ENCODE peak calls at places on chromosomes 12 and 14, in four cellular contexts. One of them, this sample, is unnamed.

GRCh38 chr12:87931764-87932163 is 97.4 kb downstream of the C12orf50 start:
- DNase-seq in sigmoid colon: no peak
- DNase-seq in RWPE1: no peak
- DNase-seq in WERI-Rb-1: no peak
- DNase-seq in this sample: peak

GRCh38 chr12:83473408-83474095 is 786.8 kb downstream of the TMTC2 start:
- DNase-seq in sigmoid colon: no peak
- DNase-seq in RWPE1: no peak
- DNase-seq in WERI-Rb-1: no peak
- DNase-seq in this sample: no peak

GRCh38 chr14:94093418-94093817 is 12.3 kb downstream of the IFI27L1 start:
- DNase-seq in sigmoid colon: no peak
- DNase-seq in RWPE1: no peak
- DNase-seq in WERI-Rb-1: no peak
- DNase-seq in this sample: no peak

GRCh38 chr12:2170376-2170775 is 117.6 kb downstream of the CACNA1C start:
- DNase-seq in sigmoid colon: peak
- DNase-seq in RWPE1: no peak
- DNase-seq in WERI-Rb-1: no peak
- DNase-seq in this sample: no peak

GRCh38 chr12:110116623-110117022 is 7.5 kb upstream of the IFT81 start:
- DNase-seq in sigmoid colon: no peak
- DNase-seq in RWPE1: no peak
- DNase-seq in WERI-Rb-1: no peak
- DNase-seq in this sample: no peak

GRCh38 chr14:94738786-94739185 is 31.1 kb downstream of the GSC start:
- DNase-seq in sigmoid colon: no peak
- DNase-seq in RWPE1: no peak
- DNase-seq in WERI-Rb-1: no peak
- DNase-seq in this sample: no peak

GRCh38 chr12:29155079-29155478 is 6.0 kb downstream of the FAR2 start:
- DNase-seq in sigmoid colon: no peak
- DNase-seq in RWPE1: no peak
- DNase-seq in WERI-Rb-1: peak
- DNase-seq in this sample: no peak

GRCh38 chr14:33938131-33938949 is 12.5 kb downstream of the EGLN3 start:
- DNase-seq in sigmoid colon: peak
- DNase-seq in RWPE1: no peak
- DNase-seq in WERI-Rb-1: no peak
- DNase-seq in this sample: peak

GRCh38 chr14:75626857-75627256 is 33.8 kb downstream of the ERG28 start:
- DNase-seq in sigmoid colon: no peak
- DNase-seq in RWPE1: no peak
- DNase-seq in WERI-Rb-1: no peak
- DNase-seq in this sample: no peak

GRCh38 chr12:8779281-8779680 is 43.1 kb upstream of the A2ML1 start:
- DNase-seq in sigmoid colon: no peak
- DNase-seq in RWPE1: no peak
- DNase-seq in WERI-Rb-1: no peak
- DNase-seq in this sample: no peak

GRCh38 chr14:101821528-101821927 is 60.0 kb downstream of the PPP2R5C start:
- DNase-seq in sigmoid colon: no peak
- DNase-seq in RWPE1: no peak
- DNase-seq in WERI-Rb-1: no peak
- DNase-seq in this sample: no peak

GRCh38 chr12:125983094-125983783 is 918.0 kb downstream of the AACS start:
- DNase-seq in sigmoid colon: peak
- DNase-seq in RWPE1: peak
- DNase-seq in WERI-Rb-1: peak
- DNase-seq in this sample: no peak

GRCh38 chr14:106044949-106045596 is 518.7 kb downstream of the TMEM121 start:
- DNase-seq in sigmoid colon: no peak
- DNase-seq in RWPE1: no peak
- DNase-seq in WERI-Rb-1: peak
- DNase-seq in this sample: no peak

GRCh38 chr12:43676183-43676813 is 82.3 kb downstream of the PUS7L start:
- DNase-seq in sigmoid colon: no peak
- DNase-seq in RWPE1: no peak
- DNase-seq in WERI-Rb-1: peak
- DNase-seq in this sample: no peak

GRCh38 chr12:64147860-64148259 is 74.2 kb downstream of the KICS2 start:
- DNase-seq in sigmoid colon: no peak
- DNase-seq in RWPE1: no peak
- DNase-seq in WERI-Rb-1: no peak
- DNase-seq in this sample: no peak

GRCh38 chr12:15677696-15678095 is 111.5 kb downstream of the EPS8 start:
- DNase-seq in sigmoid colon: no peak
- DNase-seq in RWPE1: no peak
- DNase-seq in WERI-Rb-1: no peak
- DNase-seq in this sample: no peak

GRCh38 chr12:89244536-89244935 is 107.8 kb downstream of the DUSP6 start:
- DNase-seq in sigmoid colon: no peak
- DNase-seq in RWPE1: no peak
- DNase-seq in WERI-Rb-1: no peak
- DNase-seq in this sample: no peak

GRCh38 chr12:103924761-103925641 is 5.2 kb upstream of the HSP90B1 start:
- DNase-seq in sigmoid colon: no peak
- DNase-seq in RWPE1: peak
- DNase-seq in WERI-Rb-1: no peak
- DNase-seq in this sample: peak

GRCh38 chr14:27528328-27528727 is 930.5 kb upstream of the NOVA1 start:
- DNase-seq in sigmoid colon: no peak
- DNase-seq in RWPE1: peak
- DNase-seq in WERI-Rb-1: no peak
- DNase-seq in this sample: peak

GRCh38 chr14:53927171-53927570 is 29.5 kb downstream of the BMP4 start:
- DNase-seq in sigmoid colon: no peak
- DNase-seq in RWPE1: no peak
- DNase-seq in WERI-Rb-1: no peak
- DNase-seq in this sample: no peak

GRCh38 chr14:71491925-71492324 is 440.3 kb upstream of the RGS6 start:
- DNase-seq in sigmoid colon: no peak
- DNase-seq in RWPE1: no peak
- DNase-seq in WERI-Rb-1: no peak
- DNase-seq in this sample: no peak

GRCh38 chr12:122749569-122750332 is 2.9 kb upstream of the DENR start:
- DNase-seq in sigmoid colon: no peak
- DNase-seq in RWPE1: peak
- DNase-seq in WERI-Rb-1: no peak
- DNase-seq in this sample: no peak

GRCh38 chr14:59022144-59022543 is 166.3 kb upstream of the DAAM1 start:
- DNase-seq in sigmoid colon: no peak
- DNase-seq in RWPE1: no peak
- DNase-seq in WERI-Rb-1: no peak
- DNase-seq in this sample: no peak

GRCh38 chr12:14260011-14260993 is 105.2 kb upstream of the ATF7IP start:
- DNase-seq in sigmoid colon: peak
- DNase-seq in RWPE1: peak
- DNase-seq in WERI-Rb-1: no peak
- DNase-seq in this sample: peak

GRCh38 chr14:74913986-74914573 is 9.0 kb downstream of the RPS6KL1 start:
- DNase-seq in sigmoid colon: peak
- DNase-seq in RWPE1: peak
- DNase-seq in WERI-Rb-1: peak
- DNase-seq in this sample: no peak

GRCh38 chr12:131087302-131087818 is 133.7 kb downstream of the ADGRD1 start:
- DNase-seq in sigmoid colon: peak
- DNase-seq in RWPE1: no peak
- DNase-seq in WERI-Rb-1: peak
- DNase-seq in this sample: no peak

DNA sequence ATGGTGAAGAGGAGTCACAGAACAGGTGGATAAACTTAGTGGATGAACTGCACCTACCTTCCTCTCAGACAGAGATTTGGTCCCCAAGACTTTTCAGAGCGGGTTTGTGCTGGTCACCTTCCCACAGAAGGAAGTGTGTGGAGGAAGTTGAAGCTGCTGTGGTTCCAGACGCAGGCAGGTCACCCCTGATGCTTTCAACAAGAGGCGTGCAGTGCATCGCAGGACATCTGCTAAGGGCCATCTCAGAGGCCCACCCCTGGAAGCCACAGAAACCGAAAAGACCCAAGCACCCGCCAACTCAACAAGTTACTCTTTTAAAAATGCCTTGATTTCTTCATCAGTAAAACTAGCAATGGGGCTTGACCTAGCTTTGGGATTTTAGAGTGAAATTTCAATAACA is 1.0 kb upstream of the GPX2 start:
- DNase-seq in sigmoid colon: no peak
- DNase-seq in RWPE1: no peak
- DNase-seq in WERI-Rb-1: no peak
- DNase-seq in this sample: no peak
- H3K27ac ChIP-seq in sigmoid colon: no peak
- H3K27ac ChIP-seq in RWPE1: no peak
- H3K27ac ChIP-seq in WERI-Rb-1: no peak
- H3K27ac ChIP-seq in this sample: peak

GRCh38 chr12:30661210-30661609 is 34.5 kb downstream of the IPO8 start:
- DNase-seq in sigmoid colon: no peak
- DNase-seq in RWPE1: no peak
- DNase-seq in WERI-Rb-1: no peak
- DNase-seq in this sample: no peak
- H3K27ac ChIP-seq in sigmoid colon: no peak
- H3K27ac ChIP-seq in RWPE1: no peak
- H3K27ac ChIP-seq in WERI-Rb-1: no peak
- H3K27ac ChIP-seq in this sample: no peak

DNA sequence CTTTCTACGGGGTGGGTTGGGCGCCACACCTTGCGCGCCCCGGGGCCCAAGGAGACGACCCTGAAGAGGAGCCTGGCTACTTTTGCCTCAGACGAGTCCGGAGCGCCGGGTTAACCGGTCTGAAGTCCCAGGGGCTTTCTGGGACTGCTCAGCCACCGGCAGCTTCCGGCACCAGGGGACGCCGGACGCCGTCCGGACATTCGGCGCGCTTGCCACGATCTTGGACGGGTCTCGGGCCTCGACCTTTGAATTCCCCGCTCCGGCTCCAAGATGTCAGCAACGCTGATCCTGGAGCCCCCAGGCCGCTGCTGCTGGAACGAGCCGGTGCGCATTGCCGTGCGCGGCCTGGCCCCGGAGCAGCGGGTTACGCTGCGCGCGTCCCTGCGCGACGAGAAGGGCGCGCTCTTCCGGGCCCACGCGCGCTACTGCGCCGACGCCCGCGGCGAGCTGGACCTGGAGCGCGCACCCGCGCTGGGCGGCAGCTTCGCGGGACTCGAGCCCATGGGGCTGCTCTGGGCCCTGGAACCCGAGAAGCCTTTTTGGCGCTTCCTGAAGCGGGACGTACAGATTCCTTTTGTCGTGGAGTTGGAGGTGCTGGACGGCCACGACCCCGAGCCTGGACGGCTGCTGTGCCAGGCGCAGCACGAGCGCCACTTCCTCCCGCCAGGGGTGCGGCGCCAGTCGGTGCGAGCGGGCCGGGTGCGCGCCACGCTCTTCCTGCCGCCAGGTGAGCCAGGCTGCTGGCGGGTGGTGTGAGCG is at the start of gene ACOT4:
- DNase-seq in sigmoid colon: peak
- DNase-seq in RWPE1: no peak
- DNase-seq in WERI-Rb-1: no peak
- DNase-seq in this sample: no peak
- H3K27ac ChIP-seq in sigmoid colon: peak
- H3K27ac ChIP-seq in RWPE1: peak
- H3K27ac ChIP-seq in WERI-Rb-1: no peak
- H3K27ac ChIP-seq in this sample: no peak

GRCh38 chr12:77940566-77940965 is 109.9 kb downstream of the NAV3 start:
- DNase-seq in sigmoid colon: no peak
- DNase-seq in RWPE1: no peak
- DNase-seq in WERI-Rb-1: no peak
- DNase-seq in this sample: peak
- H3K27ac ChIP-seq in sigmoid colon: peak
- H3K27ac ChIP-seq in RWPE1: no peak
- H3K27ac ChIP-seq in WERI-Rb-1: no peak
- H3K27ac ChIP-seq in this sample: peak

GRCh38 chr12:19916982-19917381 is 451.4 kb upstream of the PDE3A start:
- DNase-seq in sigmoid colon: no peak
- DNase-seq in RWPE1: no peak
- DNase-seq in WERI-Rb-1: no peak
- DNase-seq in this sample: no peak
- H3K27ac ChIP-seq in sigmoid colon: no peak
- H3K27ac ChIP-seq in RWPE1: no peak
- H3K27ac ChIP-seq in WERI-Rb-1: no peak
- H3K27ac ChIP-seq in this sample: no peak

DNA sequence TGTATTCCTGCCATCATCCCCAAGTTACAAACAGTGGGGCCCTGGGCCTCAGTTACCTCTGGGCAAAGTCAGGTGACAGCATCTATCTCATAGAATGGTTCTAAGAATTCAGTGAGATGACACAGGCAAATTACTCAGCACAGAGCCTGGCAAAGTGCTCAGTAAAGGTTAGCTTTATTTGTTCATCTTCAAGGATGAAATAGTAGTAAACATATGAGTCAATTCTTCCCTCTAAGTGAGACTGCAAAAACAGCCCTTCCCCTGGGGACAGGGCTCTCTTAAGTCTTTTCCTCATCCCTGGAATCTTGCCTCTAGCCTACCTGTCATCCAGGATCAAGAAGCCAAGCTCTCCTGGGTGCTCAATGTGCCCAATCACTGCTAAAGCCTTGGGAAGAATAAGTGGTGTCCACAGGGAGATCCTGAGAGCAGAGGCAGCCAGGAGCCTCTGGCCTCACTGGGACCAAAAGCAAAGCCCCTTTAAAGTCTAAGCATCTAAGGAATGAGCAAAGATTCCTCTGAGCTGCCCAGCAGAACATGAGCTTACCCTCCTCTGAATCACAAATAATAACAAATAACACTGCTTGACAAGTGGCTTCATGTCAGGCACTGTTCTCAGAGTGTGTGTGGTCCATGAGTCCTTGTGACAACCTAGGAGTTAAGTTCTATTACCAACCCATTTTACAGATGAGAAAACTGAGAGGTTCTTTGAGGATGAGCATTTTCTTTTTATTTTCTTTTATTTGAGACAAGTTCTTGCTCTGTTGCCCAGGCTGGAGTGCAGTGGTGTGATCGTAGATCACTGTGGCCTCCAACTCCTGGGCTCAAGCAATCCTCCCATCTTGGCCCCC is 12.1 kb downstream of the NUAK1 start:
- DNase-seq in sigmoid colon: peak
- DNase-seq in RWPE1: no peak
- DNase-seq in WERI-Rb-1: no peak
- DNase-seq in this sample: no peak
- H3K27ac ChIP-seq in sigmoid colon: peak
- H3K27ac ChIP-seq in RWPE1: no peak
- H3K27ac ChIP-seq in WERI-Rb-1: no peak
- H3K27ac ChIP-seq in this sample: peak

DNA sequence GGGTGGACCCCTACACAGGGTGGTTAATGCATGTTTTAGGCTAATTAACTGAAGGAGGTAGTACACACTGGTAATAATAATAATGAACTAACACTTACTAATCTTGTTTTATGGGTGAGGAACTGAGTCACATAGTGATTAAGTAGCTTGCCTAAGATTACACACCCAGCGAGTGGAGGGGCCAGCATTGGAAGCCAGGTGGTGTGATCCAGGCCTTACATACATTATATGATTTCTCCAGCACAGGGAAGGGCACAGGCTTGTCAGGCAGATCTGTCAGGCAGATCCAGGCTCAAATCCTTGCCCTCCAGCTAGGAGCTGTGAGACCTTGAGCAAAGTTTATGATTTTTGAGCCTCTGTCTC is 19.1 kb upstream of the CEBPE start:
- DNase-seq in sigmoid colon: no peak
- DNase-seq in RWPE1: peak
- DNase-seq in WERI-Rb-1: peak
- DNase-seq in this sample: peak
- H3K27ac ChIP-seq in sigmoid colon: no peak
- H3K27ac ChIP-seq in RWPE1: peak
- H3K27ac ChIP-seq in WERI-Rb-1: no peak
- H3K27ac ChIP-seq in this sample: peak

GRCh38 chr14:91924871-91925726 is 22.4 kb downstream of the FBLN5 start:
- DNase-seq in sigmoid colon: peak
- DNase-seq in RWPE1: peak
- DNase-seq in WERI-Rb-1: no peak
- DNase-seq in this sample: no peak
- H3K27ac ChIP-seq in sigmoid colon: peak
- H3K27ac ChIP-seq in RWPE1: peak
- H3K27ac ChIP-seq in WERI-Rb-1: no peak
- H3K27ac ChIP-seq in this sample: no peak